ENCODE peak calls at places on chromosome 3, in five cellular contexts. Z is KBM-7, A is body of pancreas, D is T-helper 2 cell, X is HFFc6. L is an unnamed sample.
A peak's percentile ranks its signal among the peaks of the same experiment; 100 is the strongest.

GRCh38 chr3:9808345-9809037 is 1.6 kb upstream of the TTLL3 start:
- DNase-seq in D (peak; percentile 18), X (peak; percentile 50), A (no peak), Z (no peak), L (peak; percentile 42)

GRCh38 chr3:139937674-139938279 is 2.8 kb downstream of the CLSTN2 start:
- DNase-seq in X (peak; percentile 2), D (no peak), A (peak; percentile 56), Z (peak; percentile 41), L (no peak)

GRCh38 chr3:27659279-27660021 is 62.7 kb downstream of the EOMES start:
- DNase-seq in D (peak; percentile 22), Z (peak; percentile 43), X (peak; percentile 53), A (peak; percentile 48), L (no peak)

GRCh38 chr3:184583345-184584000 is 21.9 kb downstream of the EPHB3 start:
- DNase-seq in Z (no peak), A (no peak), X (no peak), D (no peak), L (no peak)

GRCh38 chr3:17678116-17678741 is 64.2 kb downstream of the TBC1D5 start:
- DNase-seq in X (peak; percentile 29), A (no peak), Z (no peak), D (no peak), L (no peak)

GRCh38 chr3:71495708-71496472 is 87.6 kb downstream of the FOXP1 start:
- DNase-seq in Z (peak; percentile 24), A (no peak), X (peak; percentile 93), D (no peak), L (no peak)

GRCh38 chr3:142999881-143000280 is 1.5 kb upstream of the U2SURP start:
- DNase-seq in A (no peak), D (no peak), X (no peak), Z (peak; percentile 43), L (no peak)

GRCh38 chr3:186002884-186003472 is 65.2 kb upstream of the TRA2B start:
- DNase-seq in A (no peak), Z (peak; percentile 51), X (peak; percentile 8), D (no peak), L (no peak)

GRCh38 chr3:94453864-94454263 is 391.0 kb downstream of the NSUN3 start:
- DNase-seq in A (no peak), Z (no peak), X (no peak), D (no peak), L (no peak)

GRCh38 chr3:109337393-109337792 is at the start of gene DPPA4:
- DNase-seq in A (no peak), X (no peak), Z (no peak), D (no peak), L (no peak)

GRCh38 chr3:149703474-149703873 is 45.6 kb upstream of the WWTR1 start:
- DNase-seq in X (no peak), Z (no peak), A (no peak), D (no peak), L (no peak)

GRCh38 chr3:146166450-146167222 is 5.7 kb upstream of the PLOD2 start:
- DNase-seq in Z (no peak), X (peak; percentile 95), A (peak; percentile 21), D (no peak), L (no peak)

GRCh38 chr3:4688411-4688810 is 195.3 kb downstream of the ITPR1 start:
- DNase-seq in X (peak; percentile 10), A (no peak), D (no peak), Z (no peak), L (no peak)

GRCh38 chr3:171949559-171949958 is 89.8 kb upstream of the FNDC3B start:
- DNase-seq in D (no peak), X (no peak), A (no peak), Z (no peak), L (no peak)

GRCh38 chr3:138401834-138402233 is 32.6 kb upstream of the ESYT3 start:
- DNase-seq in D (no peak), Z (no peak), X (no peak), A (no peak), L (no peak)

GRCh38 chr3:56801597-56802410 is at the start of gene ARHGEF3:
- DNase-seq in Z (peak; percentile 87), D (peak; percentile 80), X (peak; percentile 57), A (peak; percentile 87), L (peak; percentile 86)

GRCh38 chr3:634511-634910 is 437.9 kb downstream of the CHL1 start:
- DNase-seq in A (no peak), Z (no peak), X (no peak), D (no peak), L (no peak)

GRCh38 chr3:194840661-194841514 is 155.2 kb downstream of the FAM43A start:
- DNase-seq in D (no peak), A (no peak), Z (no peak), X (no peak), L (no peak)

GRCh38 chr3:45972534-45973402 is 22.9 kb downstream of the FYCO1 start:
- DNase-seq in A (no peak), D (no peak), X (peak; percentile 91), Z (peak; percentile 85), L (no peak)

GRCh38 chr3:120683671-120684301 is 1.7 kb upstream of the HGD start:
- DNase-seq in A (no peak), D (no peak), X (no peak), Z (no peak), L (no peak)

GRCh38 chr3:113746955-113747718 is at the start of gene ATP6V1A:
- DNase-seq in X (no peak), Z (peak; percentile 55), D (peak; percentile 47), A (peak; percentile 73), L (peak; percentile 5)

GRCh38 chr3:72345980-72346379 is 502.3 kb downstream of the SHQ1 start:
- DNase-seq in A (no peak), D (no peak), X (no peak), Z (no peak), L (no peak)

GRCh38 chr3:151315136-151315535 is 1.5 kb downstream of the GPR87 start:
- DNase-seq in D (no peak), Z (no peak), X (peak; percentile 13), A (no peak), L (no peak)

GRCh38 chr3:197216169-197216860 is 82.1 kb downstream of the DLG1 start:
- DNase-seq in D (no peak), X (peak; percentile 43), Z (no peak), A (no peak), L (no peak)

GRCh38 chr3:141863497-141863896 is 12.9 kb upstream of the ATP1B3 start:
- DNase-seq in D (no peak), A (no peak), Z (no peak), X (no peak), L (no peak)

GRCh38 chr3:59261009-59261408 is 211.2 kb upstream of the CFAP20DC start:
- DNase-seq in D (no peak), X (no peak), A (no peak), Z (no peak), L (no peak)

GRCh38 chr3:185150561-185150960 is 2.3 kb downstream of the C3orf70 start:
- DNase-seq in D (no peak), A (no peak), Z (no peak), X (no peak), L (no peak)

GRCh38 chr3:175346573-175347356 is 487.6 kb downstream of the NAALADL2 start:
- DNase-seq in A (peak; percentile 57), Z (no peak), D (no peak), X (peak; percentile 90), L (no peak)

GRCh38 chr3:42601898-42602581 is 1.6 kb downstream of the NKTR start:
- DNase-seq in D (no peak), Z (peak; percentile 23), A (no peak), X (no peak), L (no peak)

GRCh38 chr3:27577504-27577903 is 93.3 kb upstream of the SLC4A7 start:
- DNase-seq in D (no peak), Z (no peak), A (no peak), X (no peak), L (no peak)

GRCh38 chr3:98999675-99000074 is 98.2 kb upstream of the DCBLD2 start:
- DNase-seq in Z (no peak), X (no peak), A (no peak), D (no peak), L (no peak)

GRCh38 chr3:111924283-111924682 is 54.5 kb upstream of the ABHD10 start:
- DNase-seq in A (peak; percentile 89), D (no peak), Z (no peak), X (no peak), L (no peak)

GRCh38 chr3:47890832-47891620 is 88.1 kb downstream of the DHX30 start:
- DNase-seq in A (peak; percentile 19), D (no peak), Z (no peak), X (no peak), L (no peak)